ENCODE peak calls at places on chromosomes 11 and 22, in four cellular contexts. I, S, Z and G are unnamed samples.

GRCh38 chr11:94199367-94200130 is 70.9 kb downstream of the PANX1 start:
- DNase-seq in Z (no peak), S (no peak), I (no peak), G (no peak)

GRCh38 chr11:64947202-64947814 is 11.6 kb upstream of the GPHA2 start:
- DNase-seq in S (no peak), Z (no peak), I (no peak), G (no peak)

GRCh38 chr11:119207607-119208006 is 1.5 kb downstream of the CBL start:
- DNase-seq in S (no peak), Z (no peak), I (no peak), G (no peak)

GRCh38 chr11:92204731-92205130 is 19.9 kb upstream of the FAT3 start:
- DNase-seq in S (no peak), I (peak), Z (no peak), G (no peak)

GRCh38 chr22:17007257-17007656 is 765 bp downstream of the GAB4 start:
- DNase-seq in S (no peak), Z (no peak), I (no peak), G (no peak)

GRCh38 chr22:26479043-26479791 is 4.4 kb downstream of the HPS4 start:
- DNase-seq in Z (no peak), S (peak), I (no peak), G (no peak)

GRCh38 chr11:63839508-63840355 is 822 bp downstream of the MARK2 start:
- DNase-seq in S (peak), Z (no peak), I (no peak), G (no peak)

GRCh38 chr22:21102659-21103267 is 57.0 kb downstream of the LRRC74B start:
- DNase-seq in Z (no peak), I (peak), S (peak), G (peak)

GRCh38 chr22:27057717-27058116 is 400.3 kb downstream of the MIAT start:
- DNase-seq in Z (no peak), I (no peak), S (no peak), G (no peak)

GRCh38 chr22:43050995-43051394 is 36.0 kb upstream of the PACSIN2 start:
- DNase-seq in Z (no peak), I (no peak), S (no peak), G (no peak)

GRCh38 chr22:41762980-41763779 is 37.3 kb upstream of the CCDC134 start:
- DNase-seq in Z (no peak), S (peak), I (no peak), G (peak)

GRCh38 chr11:84345027-84345426 is 1058.9 kb upstream of the CCDC90B start:
- DNase-seq in S (no peak), Z (no peak), I (no peak), G (no peak)

GRCh38 chr11:133323354-133323753 is 208.9 kb downstream of the OPCML start:
- DNase-seq in Z (no peak), S (no peak), I (no peak), G (no peak)

GRCh38 chr11:1298695-1299492 is 10.5 kb downstream of the TOLLIP start:
- DNase-seq in S (peak), I (no peak), Z (peak), G (no peak)

GRCh38 chr22:29060251-29060650 is 1.4 kb downstream of the C22orf31 start:
- DNase-seq in Z (no peak), I (no peak), S (no peak), G (no peak)

GRCh38 chr11:86636275-86636674 is 36.1 kb downstream of the ME3 start:
- DNase-seq in Z (no peak), I (no peak), S (no peak), G (no peak)

GRCh38 chr11:73907191-73907590 is 30.4 kb downstream of the PAAF1 start:
- DNase-seq in S (no peak), Z (no peak), I (no peak), G (no peak)

GRCh38 chr11:91513734-91514133 is 710.9 kb upstream of the FAT3 start:
- DNase-seq in Z (no peak), S (no peak), I (no peak), G (no peak)

GRCh38 chr22:16956290-16956689 is 51.7 kb downstream of the GAB4 start:
- DNase-seq in I (no peak), Z (no peak), S (no peak), G (no peak)

GRCh38 chr11:128711136-128711535 is 17.3 kb downstream of the FLI1 start:
- DNase-seq in S (no peak), I (peak), Z (no peak), G (no peak)

DNA sequence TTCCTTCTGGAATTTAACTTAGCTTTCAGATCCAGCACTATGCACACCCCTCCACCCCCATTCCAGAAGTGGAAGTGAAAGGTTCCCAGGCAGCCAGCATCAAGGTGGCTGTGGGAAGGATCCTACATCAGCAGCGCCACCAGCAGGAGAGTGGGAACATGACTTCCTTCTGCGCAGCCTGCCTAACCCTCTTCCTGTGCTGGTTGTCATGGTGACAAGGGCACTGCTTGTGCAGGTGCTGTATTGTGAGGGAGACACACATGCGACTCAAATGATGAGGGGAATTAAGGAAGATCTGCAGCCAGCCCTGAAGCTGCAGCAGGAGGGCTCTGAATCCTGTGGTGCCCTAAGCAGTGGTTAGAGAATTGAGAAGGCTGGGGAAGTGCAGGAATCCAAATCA is 904.4 kb upstream of the API5 start:
- DNase-seq in Z (no peak), I (no peak), S (no peak), G (peak)
- TF ChIP-seq CTCF in Z (no peak), I (no peak), S (no peak), G (peak)

GRCh38 chr22:50123119-50123518 is 33.3 kb downstream of the MOV10L1 start:
- DNase-seq in S (no peak), I (no peak), Z (no peak), G (no peak)
- TF ChIP-seq CTCF in S (no peak), I (no peak), Z (no peak), G (no peak)

GRCh38 chr11:66267039-66267378 is 1.4 kb upstream of the RAB1B start:
- DNase-seq in Z (no peak), S (no peak), I (no peak), G (no peak)
- TF ChIP-seq CTCF in Z (no peak), S (no peak), I (no peak), G (no peak)

GRCh38 chr11:96827164-96827563 is 437.4 kb downstream of the JRKL start:
- DNase-seq in I (peak), S (no peak), Z (no peak), G (no peak)
- TF ChIP-seq CTCF in I (no peak), S (no peak), Z (no peak), G (peak)

DNA sequence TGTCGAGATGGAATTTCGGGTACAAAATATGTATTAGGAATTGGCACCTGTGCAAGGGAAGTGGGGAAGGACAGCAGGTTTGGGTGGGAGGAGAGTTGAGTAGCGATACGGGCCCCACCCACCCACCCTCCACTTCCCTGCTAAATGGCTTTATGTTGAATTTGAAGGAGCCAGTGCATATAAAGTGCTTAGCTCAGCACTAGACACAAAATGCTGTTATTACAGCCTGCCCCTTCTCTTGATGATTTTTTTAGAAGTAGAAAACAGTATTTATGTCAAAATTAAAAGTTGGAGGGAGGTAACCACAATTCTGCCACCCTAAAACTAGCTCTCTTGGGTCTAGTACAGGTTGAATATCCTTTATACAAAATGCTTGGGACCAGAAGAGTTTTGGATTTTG is 59.3 kb upstream of the SUSD2 start:
- DNase-seq in S (no peak), Z (no peak), I (no peak), G (no peak)
- TF ChIP-seq CTCF in S (no peak), Z (no peak), I (no peak), G (no peak)

DNA sequence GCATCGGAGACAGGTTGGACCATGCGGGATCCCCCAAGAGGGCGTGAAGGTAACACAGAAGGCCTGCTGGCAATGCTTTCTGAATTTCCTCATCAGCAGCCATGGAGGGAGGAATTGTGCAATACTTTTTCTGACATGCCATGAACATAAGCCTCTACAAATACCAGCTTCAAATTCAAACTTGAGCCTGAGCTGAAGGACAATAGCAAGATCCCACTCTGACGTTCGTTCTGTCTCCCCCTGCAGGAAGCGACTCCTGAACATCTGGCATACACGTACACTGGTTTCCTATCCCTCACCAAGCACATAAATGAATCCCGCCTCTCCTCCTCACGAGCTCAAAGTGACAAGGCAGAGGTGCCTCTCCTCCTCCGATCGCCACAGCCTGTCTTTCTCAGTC is 312.2 kb downstream of the BRD1 start:
- DNase-seq in Z (no peak), S (no peak), I (no peak), G (no peak)
- TF ChIP-seq CTCF in Z (no peak), S (no peak), I (no peak), G (peak)

GRCh38 chr22:19641254-19641982 is 72.9 kb upstream of the SEPTIN5 start:
- DNase-seq in Z (no peak), I (no peak), S (no peak), G (peak)
- TF ChIP-seq CTCF in Z (peak), I (peak), S (no peak), G (peak)

GRCh38 chr11:115464269-115464668 is 39.9 kb downstream of the CADM1 start:
- DNase-seq in S (no peak), Z (no peak), I (peak), G (no peak)
- TF ChIP-seq CTCF in S (no peak), Z (no peak), I (no peak), G (no peak)